ENCODE peak calls at places on chromosome 18, in six cellular contexts. V is activated CD4-positive, alpha-beta T cell treated with anti-CD3 and anti-CD28 coated beads for 24 hours; G is amniotic stem cell; O is NT2/D1; C is neural crest cell; T is upper lobe of right lung. N is an unnamed sample.
A peak's percentile ranks its signal among the peaks of the same experiment; 100 is the strongest.

GRCh38 chr18:34709104-34709503 is 994 bp upstream of the DTNA start:
- DNase-seq in V (no peak), O (no peak), T (no peak), C (no peak), G (peak; percentile 10), N (no peak)

GRCh38 chr18:38241736-38242135 is 676.1 kb upstream of the CELF4 start:
- DNase-seq in O (no peak), V (no peak), C (no peak), G (no peak), T (no peak), N (no peak)

GRCh38 chr18:47209166-47209565 is 33.0 kb upstream of the IER3IP1 start:
- DNase-seq in V (no peak), O (no peak), G (no peak), C (no peak), T (no peak), N (no peak)

GRCh38 chr18:36296591-36297418 is 708 bp upstream of the FHOD3 start:
- DNase-seq in G (peak; percentile 41), T (peak; percentile 70), C (peak; percentile 83), O (no peak), V (no peak), N (peak; percentile 66)

GRCh38 chr18:38369772-38370690 is 804.4 kb upstream of the CELF4 start:
- DNase-seq in C (no peak), G (no peak), O (no peak), T (no peak), V (no peak), N (no peak)

GRCh38 chr18:59419386-59419785 is 60.3 kb upstream of the LMAN1 start:
- DNase-seq in T (no peak), V (no peak), G (no peak), O (no peak), C (no peak), N (no peak)

GRCh38 chr18:69401475-69402218 is 959 bp downstream of the DOK6 start:
- DNase-seq in V (no peak), G (peak; percentile 6), T (no peak), O (no peak), C (no peak), N (no peak)

GRCh38 chr18:79302120-79302519 is 93.6 kb upstream of the NFATC1 start:
- DNase-seq in C (no peak), T (no peak), V (no peak), O (no peak), G (no peak), N (no peak)

GRCh38 chr18:21456428-21457178 is 143.9 kb downstream of the ESCO1 start:
- DNase-seq in T (no peak), C (no peak), O (no peak), G (no peak), V (no peak), N (no peak)

GRCh38 chr18:52907522-52907921 is 567.5 kb downstream of the DCC start:
- DNase-seq in G (no peak), V (no peak), C (no peak), T (no peak), O (peak; percentile 9), N (peak; percentile 2)

GRCh38 chr18:61854578-61854977 is 38.2 kb downstream of the RNF152 start:
- DNase-seq in T (no peak), O (no peak), G (no peak), C (no peak), V (no peak), N (no peak)

GRCh38 chr18:25787281-25787680 is 303.1 kb downstream of the SS18 start:
- DNase-seq in O (no peak), C (no peak), G (no peak), T (no peak), V (no peak), N (no peak)

N was measured in SK-MEL-5.